ENCODE peak calls at places on chromosomes 12 and 14, in eight cellular contexts. E is lung; N is PC-3; B is colonic mucosa; H is body of pancreas; V is IMR-90; F is CD4-positive, CD25-positive, alpha-beta regulatory T cell; M is GM23338. Q is an unnamed sample. For H3K36me3, the result is how much of the 10 kb centered on the place peaks cover.

GRCh38 chr12:45863332-45863731 is 127.0 kb downstream of the SCAF11 start:
- DNase-seq in E (no peak), N (no peak), B (no peak), H (no peak), V (no peak), F (no peak), M (no peak), Q (no peak)

GRCh38 chr14:35331605-35332516 is 39.7 kb downstream of the PSMA6 start:
- DNase-seq in E (peak), N (peak), B (peak), H (peak), V (peak), F (peak), M (peak), Q (peak)

GRCh38 chr12:77925536-77926108 is 94.9 kb downstream of the NAV3 start:
- DNase-seq in E (peak), N (peak), B (peak), H (peak), V (peak), F (peak), M (peak), Q (peak)

GRCh38 chr12:91637789-91638624 is 455.4 kb upstream of the DCN start:
- DNase-seq in E (no peak), N (peak), B (no peak), H (no peak), V (no peak), F (peak), M (no peak), Q (no peak)

GRCh38 chr12:58346032-58346632 is 404.8 kb downstream of the ATP23 start:
- DNase-seq in E (no peak), N (peak), B (no peak), H (no peak), V (peak), F (peak), M (peak), Q (peak)

GRCh38 chr14:37945959-37946358 is 261.7 kb upstream of the SSTR1 start:
- DNase-seq in E (no peak), N (no peak), B (no peak), H (no peak), V (no peak), F (no peak), M (no peak), Q (no peak)

GRCh38 chr12:124874988-124875802 is 11.5 kb upstream of the SCARB1 start:
- DNase-seq in E (no peak), N (no peak), B (no peak), H (no peak), V (no peak), F (no peak), M (no peak), Q (no peak)

GRCh38 chr14:67395086-67395875 is 16.7 kb downstream of the PLEK2 start:
- DNase-seq in E (no peak), N (no peak), B (no peak), H (no peak), V (no peak), F (no peak), M (no peak), Q (no peak)

GRCh38 chr12:68319988-68320623 is 12.1 kb downstream of the MDM1 start:
- DNase-seq in E (no peak), N (no peak), B (no peak), H (peak), V (peak), F (no peak), M (no peak), Q (no peak)

GRCh38 chr14:22900088-22900799 is 17.2 kb downstream of the REM2 start:
- DNase-seq in E (no peak), N (peak), B (peak), H (peak), V (peak), F (peak), M (peak), Q (peak)

GRCh38 chr12:11652351-11653040 is 3.0 kb downstream of the ETV6 start:
- DNase-seq in E (no peak), N (peak), B (peak), H (peak), V (peak), F (no peak), M (peak), Q (peak)

GRCh38 chr14:37969511-37969979 is 238.2 kb upstream of the SSTR1 start:
- DNase-seq in E (no peak), N (no peak), B (no peak), H (peak), V (no peak), F (no peak), M (no peak), Q (no peak)

GRCh38 chr14:72679106-72679505 is 214.8 kb downstream of the DPF3 start:
- DNase-seq in E (no peak), N (no peak), B (no peak), H (no peak), V (peak), F (no peak), M (no peak), Q (no peak)

GRCh38 chr14:53668861-53669260 is 287.8 kb downstream of the BMP4 start:
- DNase-seq in E (no peak), N (no peak), B (no peak), H (no peak), V (peak), F (no peak), M (no peak), Q (no peak)

GRCh38 chr12:480831-481230 is 21.1 kb downstream of the B4GALNT3 start:
- DNase-seq in E (no peak), N (no peak), B (no peak), H (no peak), V (peak), F (no peak), M (no peak), Q (no peak)

GRCh38 chr14:68546839-68547238 is 246.0 kb downstream of the ZFP36L1 start:
- DNase-seq in E (no peak), N (peak), B (no peak), H (no peak), V (peak), F (no peak), M (no peak), Q (peak)

GRCh38 chr12:3278681-3279414 is 201.7 kb downstream of the TSPAN9 start:
- DNase-seq in E (no peak), N (no peak), B (no peak), H (no peak), V (no peak), F (no peak), M (no peak), Q (no peak)

GRCh38 chr12:63208956-63209355 is 58.0 kb upstream of the AVPR1A start:
- DNase-seq in E (no peak), N (no peak), B (no peak), H (no peak), V (no peak), F (no peak), M (no peak), Q (peak)

GRCh38 chr12:98533723-98534251 is 18.4 kb downstream of the TMPO start:
- DNase-seq in E (no peak), N (no peak), B (no peak), H (no peak), V (peak), F (no peak), M (no peak), Q (no peak)

GRCh38 chr12:12221560-12221959 is 45.3 kb downstream of the LRP6 start:
- DNase-seq in E (no peak), N (no peak), B (no peak), H (no peak), V (no peak), F (no peak), M (no peak), Q (no peak)

GRCh38 chr12:113310489-113310888 is 24.4 kb downstream of the SLC8B1 start:
- DNase-seq in E (no peak), N (peak), B (no peak), H (no peak), V (no peak), F (peak), M (peak), Q (no peak)

GRCh38 chr14:88791629-88792571 is 853 bp downstream of the EML5 start:
- DNase-seq in E (peak), N (no peak), B (peak), H (peak), V (no peak), F (peak), M (peak), Q (no peak)

DNA sequence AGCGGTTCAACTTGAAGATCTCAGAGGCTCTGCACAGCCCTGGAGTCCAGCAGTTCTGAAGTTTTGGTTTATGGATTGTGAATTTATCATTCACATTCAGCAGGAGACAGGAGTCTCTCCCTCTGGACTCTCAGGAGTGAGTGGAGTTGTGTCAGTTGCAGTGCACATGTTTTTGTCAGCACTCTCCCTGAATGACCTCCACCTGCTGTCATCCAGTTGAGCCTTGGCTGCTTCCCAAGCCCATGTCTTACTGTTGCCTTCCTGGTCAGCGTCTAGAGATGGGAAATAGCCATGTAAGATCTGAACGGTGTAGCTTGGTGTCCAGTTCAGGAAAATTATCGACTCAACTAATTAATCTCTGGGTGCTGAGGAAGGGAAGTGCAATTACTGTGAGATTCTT is 133.2 kb downstream of the PRKCH start:
- DNase-seq in E (peak), N (no peak), B (no peak), H (peak), V (no peak), F (no peak), M (no peak), Q (no peak)
- H3K36me3 ChIP-seq in E (under half), N (under half), B (under half), H (under half), V (under half), F (half or more), M (under half), Q (under half)

DNA sequence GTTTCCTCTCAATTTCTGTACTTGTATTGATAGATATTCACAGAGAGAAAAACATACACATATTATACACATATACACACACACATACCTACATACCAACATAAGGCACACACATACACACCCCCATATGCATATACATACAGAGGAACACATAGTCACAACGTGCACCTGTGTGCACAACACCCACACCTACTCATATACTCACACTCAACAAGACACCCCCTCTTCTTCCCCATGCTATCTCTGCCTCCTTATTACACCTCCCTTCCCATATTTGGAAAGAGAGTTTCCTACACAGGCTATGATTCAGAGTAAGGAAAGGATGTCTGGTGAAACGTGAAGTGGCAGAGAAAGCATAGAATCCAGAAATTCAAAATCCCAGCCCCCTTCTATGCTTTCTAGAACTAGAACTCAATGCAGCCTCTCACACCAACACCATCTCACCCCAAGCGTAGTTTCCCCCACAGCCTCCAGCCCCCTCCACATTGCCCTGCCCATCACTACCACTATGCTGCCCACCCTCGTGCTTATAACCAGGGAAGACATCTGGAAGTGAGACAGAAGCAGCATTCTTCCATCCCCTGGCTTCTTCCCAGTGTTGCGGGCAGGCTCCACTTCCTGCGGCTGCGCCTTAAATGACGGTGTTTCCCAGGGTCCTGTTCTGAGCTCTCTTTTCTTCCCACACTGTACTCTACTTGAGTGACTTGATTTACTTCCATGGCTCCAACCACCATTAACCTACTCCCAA is 2.4 kb downstream of the RNASE8 start:
- DNase-seq in E (no peak), N (no peak), B (peak), H (no peak), V (no peak), F (no peak), M (no peak), Q (no peak)
- H3K4me3 ChIP-seq in E (no peak), N (no peak), B (no peak), H (no peak), V (no peak), F (no peak), M (no peak), Q (no peak)

GRCh38 chr12:48489012-48489411 is 6.7 kb downstream of the C12orf54 start:
- DNase-seq in E (no peak), N (no peak), B (no peak), H (no peak), V (peak), F (peak), M (no peak), Q (peak)
- H3K27ac ChIP-seq in E (no peak), N (no peak), B (no peak), H (no peak), V (no peak), F (no peak), M (no peak), Q (no peak)

DNA sequence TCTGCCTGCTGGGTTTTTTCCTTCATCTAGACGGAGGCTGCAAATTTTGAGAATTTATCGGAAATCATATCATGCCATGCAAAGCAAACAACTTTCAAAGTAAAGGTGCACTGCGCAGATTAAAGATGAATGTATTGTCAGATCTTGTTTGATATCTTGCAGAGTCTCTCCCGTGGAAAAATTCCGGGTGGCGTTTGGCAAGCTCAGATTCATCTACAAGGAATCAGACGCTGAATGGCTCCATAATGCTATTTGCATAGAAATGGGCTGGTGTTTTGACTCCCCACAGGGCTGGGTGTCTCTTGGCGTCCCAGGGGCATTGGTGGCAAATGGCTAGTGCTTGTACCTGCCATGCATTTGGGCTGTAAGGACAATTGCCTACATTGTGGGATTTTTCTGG is 274.0 kb downstream of the VRK1 start:
- DNase-seq in E (no peak), N (no peak), B (no peak), H (no peak), V (no peak), F (no peak), M (no peak), Q (no peak)
- H3K36me3 ChIP-seq in E (under half), N (under half), B (under half), H (under half), V (under half), F (under half), M (under half), Q (under half)

DNA sequence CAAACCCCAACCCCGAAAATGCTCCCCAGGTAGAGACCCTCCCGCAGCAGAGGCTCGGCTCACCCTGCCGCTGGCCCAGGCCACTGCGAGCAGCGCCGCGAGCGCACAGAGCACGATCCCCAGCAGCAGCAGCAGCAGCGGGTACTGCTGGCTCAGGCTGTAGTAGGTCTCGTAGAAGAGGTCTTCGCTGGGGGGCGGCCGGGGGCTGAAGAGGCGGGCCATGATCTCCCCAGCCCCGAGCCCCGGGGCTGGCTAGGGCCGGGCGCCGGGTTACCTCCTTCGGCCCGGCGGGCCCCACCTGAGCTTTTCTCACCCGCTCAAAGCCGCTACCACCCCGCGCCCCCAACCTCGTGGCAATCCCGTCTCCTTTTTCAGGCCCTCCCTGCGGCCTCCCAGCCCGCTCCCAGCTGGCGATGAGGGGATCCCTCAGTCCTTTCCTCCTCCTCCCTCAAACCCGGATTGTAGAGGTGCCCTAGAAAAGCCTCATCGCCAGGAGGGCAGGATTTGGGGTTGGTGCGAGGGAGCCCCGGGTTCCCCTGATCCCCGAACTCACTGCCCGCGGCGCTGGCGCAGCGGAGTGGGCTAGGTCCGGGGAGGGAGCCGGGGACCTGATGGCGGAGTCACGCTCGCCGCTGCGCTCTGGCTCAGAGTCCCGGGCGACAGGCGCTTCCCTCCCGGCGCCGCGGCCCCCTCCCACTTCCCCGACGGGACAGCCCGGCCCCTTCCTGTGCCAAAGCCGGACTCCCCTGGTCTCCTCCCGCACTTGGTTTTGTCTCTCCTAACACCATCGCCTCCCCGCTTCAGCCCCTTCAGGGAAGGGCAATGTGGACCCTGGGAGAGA is at the start of gene ADCY4:
- DNase-seq in E (no peak), N (no peak), B (peak), H (no peak), V (no peak), F (no peak), M (peak), Q (no peak)
- H3K4me3 ChIP-seq in E (peak), N (peak), B (peak), H (no peak), V (peak), F (peak), M (peak), Q (peak)

DNA sequence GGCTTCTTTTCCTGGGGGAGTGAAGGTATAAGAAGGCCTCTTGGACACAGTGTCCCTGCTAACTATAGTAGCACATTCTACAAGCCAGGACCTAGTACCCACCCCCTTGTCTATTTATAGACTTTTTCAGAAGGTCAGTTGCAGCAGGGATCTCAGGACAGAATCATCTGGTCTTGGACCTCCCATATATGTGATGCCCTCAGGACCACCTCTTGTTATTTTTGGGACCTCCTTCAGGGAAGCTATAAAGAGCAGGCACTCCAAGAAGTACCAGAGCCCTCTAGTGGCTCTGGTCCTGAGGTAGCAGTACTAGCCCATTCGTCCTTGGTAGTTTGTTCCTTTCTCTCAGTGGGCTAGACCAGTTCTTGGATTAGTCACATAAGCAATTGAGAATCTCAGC is 4.3 kb downstream of the COQ10A start:
- DNase-seq in E (no peak), N (peak), B (no peak), H (no peak), V (peak), F (peak), M (peak), Q (peak)
- H3K27ac ChIP-seq in E (no peak), N (no peak), B (no peak), H (no peak), V (no peak), F (no peak), M (peak), Q (no peak)

DNA sequence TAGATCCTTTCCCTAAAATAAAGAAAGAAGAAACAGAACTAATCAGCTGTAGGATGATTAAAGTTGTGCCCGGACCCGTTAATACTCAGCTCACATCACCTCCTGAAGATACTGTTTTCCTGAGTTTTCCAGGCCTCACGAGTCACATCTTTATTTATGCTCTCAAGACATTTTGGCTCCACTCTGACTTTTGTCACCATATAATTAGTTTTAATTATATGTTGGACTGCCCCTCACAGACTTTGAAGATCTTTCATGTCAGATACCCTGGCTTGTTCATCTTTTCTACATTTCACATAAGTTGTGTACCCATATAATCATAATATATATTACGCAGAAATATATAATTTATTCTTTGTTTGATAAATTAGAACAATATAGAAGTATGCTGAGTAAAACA is 87.4 kb downstream of the HCAR2 start:
- DNase-seq in E (no peak), N (no peak), B (no peak), H (no peak), V (no peak), F (no peak), M (no peak), Q (no peak)
- H3K36me3 ChIP-seq in E (under half), N (under half), B (under half), H (under half), V (under half), F (under half), M (half or more), Q (under half)

DNA sequence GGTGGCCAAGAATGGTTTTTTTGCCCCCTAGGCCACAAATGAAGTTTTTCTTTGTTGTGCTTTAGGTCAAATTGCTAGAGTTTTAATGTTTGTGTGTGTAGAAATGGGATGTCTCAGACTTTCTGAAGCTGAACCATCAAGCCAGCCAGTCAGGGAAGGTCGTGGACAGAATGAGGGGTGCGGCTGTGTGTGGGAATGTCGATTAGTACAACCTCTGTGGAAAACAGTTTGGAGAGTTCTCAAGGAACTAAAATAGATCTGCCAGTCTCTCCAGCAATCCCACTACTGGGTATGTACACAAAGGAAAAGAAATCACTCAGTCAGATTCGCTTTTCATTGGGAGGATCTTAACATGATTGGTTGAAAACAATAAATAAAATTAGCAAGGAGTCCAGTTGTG is 44.5 kb downstream of the ACACB start:
- DNase-seq in E (no peak), N (no peak), B (no peak), H (no peak), V (no peak), F (no peak), M (no peak), Q (no peak)
- H3K4me3 ChIP-seq in E (no peak), N (no peak), B (no peak), H (no peak), V (no peak), F (no peak), M (no peak), Q (no peak)

GRCh38 chr12:51070004-51070403 is 13.4 kb downstream of the CSRNP2 start:
- DNase-seq in E (peak), N (no peak), B (no peak), H (no peak), V (peak), F (no peak), M (no peak), Q (no peak)
- H3K27ac ChIP-seq in E (no peak), N (no peak), B (no peak), H (no peak), V (peak), F (no peak), M (peak), Q (no peak)